ENCODE peak calls at places on chromosomes 13 and 19, in eight cellular contexts. E is IMR-90, T is tibial nerve, B is adrenal gland, P is H54, H is testis, O is stomach, V is heart left ventricle. C is an unnamed sample.

GRCh38 chr13:114062341-114062740 is 70.1 kb downstream of the RASA3 start:
- DNase-seq in V (peak), P (no peak), H (no peak), B (no peak), T (no peak), O (no peak), E (no peak), C (no peak)

GRCh38 chr13:47890146-47890814 is 110.8 kb downstream of the SUCLA2 start:
- DNase-seq in P (no peak), T (no peak), V (no peak), E (no peak), O (no peak), B (no peak), H (no peak), C (no peak)

GRCh38 chr19:18657590-18658365 is 20.9 kb downstream of the KLHL26 start:
- DNase-seq in P (peak), V (peak), T (peak), B (peak), E (peak), H (peak), O (no peak), C (peak)

GRCh38 chr13:46184277-46184699 is 2.3 kb upstream of the LCP1 start:
- DNase-seq in H (peak), V (no peak), T (no peak), O (peak), E (no peak), B (no peak), P (peak), C (no peak)

GRCh38 chr19:23901360-23901759 is 13.3 kb upstream of the ZNF726 start:
- DNase-seq in E (no peak), O (no peak), V (no peak), P (no peak), B (no peak), H (no peak), T (no peak), C (no peak)

GRCh38 chr13:110815471-110816204 is 99.2 kb downstream of the ANKRD10 start:
- DNase-seq in O (no peak), B (no peak), V (no peak), P (no peak), T (no peak), E (no peak), H (no peak), C (no peak)

GRCh38 chr19:10238172-10238783 is 7.1 kb upstream of the S1PR2 start:
- DNase-seq in H (no peak), P (peak), V (peak), B (peak), E (peak), O (peak), T (no peak), C (peak)

GRCh38 chr19:43527860-43528622 is 1.0 kb upstream of the ETHE1 start:
- DNase-seq in O (no peak), B (peak), H (no peak), P (no peak), E (no peak), V (no peak), T (peak), C (no peak)

GRCh38 chr19:48726573-48726972 is 7.0 kb upstream of the MAMSTR start:
- DNase-seq in T (no peak), V (no peak), B (no peak), P (no peak), H (no peak), O (no peak), E (no peak), C (no peak)

GRCh38 chr13:69580255-69580654 is 527.4 kb upstream of the ATXN8OS start:
- DNase-seq in P (no peak), O (no peak), V (no peak), E (no peak), H (no peak), T (no peak), B (no peak), C (no peak)

GRCh38 chr13:46575843-46576242 is 22.9 kb downstream of the LRCH1 start:
- DNase-seq in B (peak), T (no peak), H (no peak), E (peak), P (peak), O (no peak), V (no peak), C (no peak)

GRCh38 chr19:5170329-5170745 is 170.3 kb downstream of the PTPRS start:
- DNase-seq in E (no peak), T (no peak), O (peak), P (no peak), H (no peak), V (peak), B (peak), C (no peak)

GRCh38 chr13:102273111-102273510 is 128.7 kb downstream of the FGF14 start:
- DNase-seq in V (no peak), P (no peak), E (no peak), T (no peak), H (no peak), O (no peak), B (no peak), C (no peak)

GRCh38 chr19:16026756-16027155 is 49.5 kb upstream of the TPM4 start:
- DNase-seq in B (no peak), O (no peak), E (no peak), H (no peak), T (no peak), V (no peak), P (no peak), C (no peak)

GRCh38 chr13:102555914-102556553 is 40.8 kb upstream of the TPP2 start:
- DNase-seq in P (peak), B (no peak), E (peak), O (no peak), H (no peak), V (no peak), T (no peak), C (no peak)

GRCh38 chr19:43651758-43652545 is 12.3 kb upstream of the CADM4 start:
- DNase-seq in V (no peak), P (no peak), H (peak), O (peak), E (peak), T (peak), B (peak), C (peak)

GRCh38 chr19:35023428-35023827 is 6.8 kb upstream of the SCN1B start:
- DNase-seq in E (no peak), B (no peak), O (no peak), P (no peak), T (no peak), V (no peak), H (no peak), C (no peak)
- TF ChIP-seq POLR2A in E (no peak), B (no peak), O (no peak), P (no peak), T (no peak), V (no peak), H (no peak), C (no peak)

DNA sequence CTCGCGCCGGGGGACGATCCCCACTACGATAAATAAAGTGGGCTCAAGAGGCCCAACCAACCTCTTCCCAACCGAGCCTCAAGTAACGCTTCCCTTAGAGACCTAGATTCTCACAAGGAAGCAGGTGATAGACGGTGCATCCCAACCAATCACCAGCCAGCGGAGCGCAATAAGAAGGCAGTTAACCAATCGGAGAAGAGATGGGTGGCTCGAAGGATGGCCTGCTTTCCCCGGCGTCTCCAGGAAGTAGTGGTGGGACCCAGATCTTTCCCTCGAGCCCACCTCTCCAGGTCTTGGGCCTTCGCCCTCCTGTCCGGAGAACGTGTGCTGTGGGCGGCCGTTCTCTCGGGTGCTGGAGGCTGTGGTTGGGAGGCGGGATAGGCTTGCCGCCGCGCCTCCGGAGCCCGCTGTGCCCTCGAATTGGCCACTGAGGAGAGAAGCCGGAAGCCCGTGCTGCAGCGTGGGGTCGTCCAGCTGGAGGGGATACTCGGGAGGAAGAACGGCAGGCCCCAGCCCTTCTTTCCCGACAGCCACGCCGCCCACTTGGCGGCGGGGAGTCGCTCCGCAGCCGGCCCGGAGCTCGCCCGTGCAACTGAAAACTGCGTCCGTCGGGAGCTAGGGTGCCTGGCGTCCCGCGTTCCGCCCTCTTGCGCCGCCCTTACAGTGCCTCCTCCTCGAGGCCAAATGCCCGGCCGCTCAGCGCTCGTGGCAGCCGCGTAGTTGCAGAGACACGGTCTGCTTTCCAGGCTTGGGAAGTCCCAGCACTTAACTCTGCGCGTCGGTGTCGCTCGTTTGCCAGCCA is at the start of gene RNF6:
- DNase-seq in T (peak), O (peak), B (peak), E (peak), P (peak), H (peak), V (peak), C (peak)
- TF ChIP-seq POLR2A in T (peak), O (no peak), B (peak), E (peak), P (peak), H (no peak), V (peak), C (peak)

GRCh38 chr19:38851622-38852230 is 1.9 kb upstream of the HNRNPL start:
- DNase-seq in V (peak), O (peak), T (peak), E (peak), H (peak), B (peak), P (peak), C (peak)
- TF ChIP-seq POLR2A in V (peak), O (peak), T (peak), E (no peak), H (peak), B (peak), P (peak), C (peak)

GRCh38 chr19:4058696-4059492 is 7.8 kb downstream of the ZBTB7A start:
- DNase-seq in V (no peak), E (no peak), B (no peak), T (no peak), H (no peak), P (no peak), O (no peak), C (no peak)

GRCh38 chr19:4059931-4060620 is 6.6 kb downstream of the ZBTB7A start:
- DNase-seq in T (peak), O (peak), V (peak), H (peak), P (no peak), B (no peak), E (no peak), C (peak)

GRCh38 chr19:4060621-4061177 is 6.0 kb downstream of the ZBTB7A start:
- DNase-seq in V (no peak), H (no peak), P (no peak), O (no peak), B (no peak), E (no peak), T (no peak), C (no peak)

GRCh38 chr19:4057913-4058695 is 8.6 kb downstream of the ZBTB7A start:
- DNase-seq in E (peak), V (peak), P (peak), O (peak), T (peak), B (peak), H (peak), C (peak)

DNA sequence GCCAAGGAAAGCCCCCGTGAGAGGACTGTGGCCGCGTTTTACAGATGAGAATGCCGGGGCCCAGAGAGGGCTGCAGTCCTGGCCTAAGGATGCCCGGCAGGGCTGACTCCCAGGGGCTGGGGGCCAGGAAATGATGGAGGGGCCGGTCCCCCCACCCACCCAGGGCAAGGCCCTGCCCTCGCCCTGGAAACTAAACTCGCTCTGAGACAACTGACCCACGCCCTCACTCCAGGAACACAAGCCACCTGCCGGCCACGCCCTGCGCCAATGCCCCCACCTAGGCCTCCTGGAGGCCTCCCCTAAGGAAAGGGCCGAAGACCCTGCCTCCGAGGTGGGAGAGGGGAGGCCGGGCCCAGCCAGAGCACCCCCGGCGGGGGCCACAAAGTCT is 7.2 kb downstream of the ZBTB7A start:
- DNase-seq in P (no peak), O (peak), B (no peak), T (no peak), H (no peak), V (no peak), E (no peak), C (peak)
- TF ChIP-seq POLR2A in P (no peak), O (no peak), B (no peak), T (no peak), H (no peak), V (no peak), E (no peak), C (no peak)

GRCh38 chr13:30615851-30616311 is 1.8 kb upstream of the USPL1 start:
- DNase-seq in V (no peak), P (no peak), E (peak), B (no peak), O (no peak), H (no peak), T (no peak), C (no peak)
- TF ChIP-seq POLR2A in V (no peak), P (no peak), E (no peak), B (no peak), O (no peak), H (no peak), T (no peak), C (no peak)